ENCODE peak calls at places on chromosome 5, in five cellular contexts. One of them, this sample, is unnamed.

GRCh38 chr5:122507045-122507444 is 195.0 kb downstream of the SNCAIP start:
- DNase-seq in cardiac fibroblast: no peak
- DNase-seq in fibroblast of the conjunctiva: no peak
- DNase-seq in stimulated activated CD8-positive, alpha-beta memory T cell treated with anti-CD3 and anti-CD28 coated beads, Interleukin-15, amount 100 ng/mL, for 24 hours: no peak
- DNase-seq in GM12891: no peak
- DNase-seq in this sample: no peak

GRCh38 chr5:168315991-168316578 is 24.6 kb downstream of the WWC1 start:
- DNase-seq in stimulated activated CD8-positive, alpha-beta memory T cell treated with anti-CD3 and anti-CD28 coated beads, Interleukin-15, amount 100 ng/mL, for 24 hours: no peak
- DNase-seq in GM12891: no peak
- DNase-seq in fibroblast of the conjunctiva: no peak
- DNase-seq in cardiac fibroblast: no peak
- DNase-seq in this sample: no peak

GRCh38 chr5:97071101-97071500 is 71.3 kb downstream of the LIX1 start:
- DNase-seq in GM12891: no peak
- DNase-seq in stimulated activated CD8-positive, alpha-beta memory T cell treated with anti-CD3 and anti-CD28 coated beads, Interleukin-15, amount 100 ng/mL, for 24 hours: no peak
- DNase-seq in cardiac fibroblast: peak
- DNase-seq in fibroblast of the conjunctiva: no peak
- DNase-seq in this sample: peak

GRCh38 chr5:31197183-31197582 is 3.7 kb downstream of the CDH6 start:
- DNase-seq in cardiac fibroblast: peak
- DNase-seq in GM12891: no peak
- DNase-seq in fibroblast of the conjunctiva: no peak
- DNase-seq in stimulated activated CD8-positive, alpha-beta memory T cell treated with anti-CD3 and anti-CD28 coated beads, Interleukin-15, amount 100 ng/mL, for 24 hours: no peak
- DNase-seq in this sample: no peak

GRCh38 chr5:127216906-127217675 is 73.5 kb upstream of the MEGF10 start:
- DNase-seq in cardiac fibroblast: no peak
- DNase-seq in GM12891: no peak
- DNase-seq in fibroblast of the conjunctiva: no peak
- DNase-seq in stimulated activated CD8-positive, alpha-beta memory T cell treated with anti-CD3 and anti-CD28 coated beads, Interleukin-15, amount 100 ng/mL, for 24 hours: no peak
- DNase-seq in this sample: no peak

GRCh38 chr5:59218424-59219045 is 635.7 kb downstream of the RAB3C start:
- DNase-seq in cardiac fibroblast: peak
- DNase-seq in fibroblast of the conjunctiva: no peak
- DNase-seq in GM12891: no peak
- DNase-seq in stimulated activated CD8-positive, alpha-beta memory T cell treated with anti-CD3 and anti-CD28 coated beads, Interleukin-15, amount 100 ng/mL, for 24 hours: no peak
- DNase-seq in this sample: no peak

GRCh38 chr5:71887680-71888079 is 168.6 kb downstream of the CARTPT start:
- DNase-seq in fibroblast of the conjunctiva: peak
- DNase-seq in cardiac fibroblast: peak
- DNase-seq in GM12891: peak
- DNase-seq in stimulated activated CD8-positive, alpha-beta memory T cell treated with anti-CD3 and anti-CD28 coated beads, Interleukin-15, amount 100 ng/mL, for 24 hours: no peak
- DNase-seq in this sample: peak

GRCh38 chr5:16936150-16937022 is at the start of gene MYO10:
- DNase-seq in fibroblast of the conjunctiva: peak
- DNase-seq in stimulated activated CD8-positive, alpha-beta memory T cell treated with anti-CD3 and anti-CD28 coated beads, Interleukin-15, amount 100 ng/mL, for 24 hours: peak
- DNase-seq in cardiac fibroblast: peak
- DNase-seq in GM12891: peak
- DNase-seq in this sample: no peak

GRCh38 chr5:54644226-54644625 is 126.7 kb downstream of the SNX18 start:
- DNase-seq in GM12891: no peak
- DNase-seq in stimulated activated CD8-positive, alpha-beta memory T cell treated with anti-CD3 and anti-CD28 coated beads, Interleukin-15, amount 100 ng/mL, for 24 hours: no peak
- DNase-seq in cardiac fibroblast: peak
- DNase-seq in fibroblast of the conjunctiva: no peak
- DNase-seq in this sample: peak

GRCh38 chr5:959581-960531 is 48.7 kb upstream of the NKD2 start:
- DNase-seq in stimulated activated CD8-positive, alpha-beta memory T cell treated with anti-CD3 and anti-CD28 coated beads, Interleukin-15, amount 100 ng/mL, for 24 hours: no peak
- DNase-seq in GM12891: no peak
- DNase-seq in fibroblast of the conjunctiva: no peak
- DNase-seq in cardiac fibroblast: no peak
- DNase-seq in this sample: no peak

GRCh38 chr5:93313672-93314071 is 267.3 kb downstream of the NR2F1-AS1 start:
- DNase-seq in fibroblast of the conjunctiva: no peak
- DNase-seq in cardiac fibroblast: no peak
- DNase-seq in GM12891: no peak
- DNase-seq in stimulated activated CD8-positive, alpha-beta memory T cell treated with anti-CD3 and anti-CD28 coated beads, Interleukin-15, amount 100 ng/mL, for 24 hours: no peak
- DNase-seq in this sample: no peak

GRCh38 chr5:76958976-76959767 is 6.3 kb downstream of the CRHBP start:
- DNase-seq in GM12891: no peak
- DNase-seq in fibroblast of the conjunctiva: peak
- DNase-seq in cardiac fibroblast: peak
- DNase-seq in stimulated activated CD8-positive, alpha-beta memory T cell treated with anti-CD3 and anti-CD28 coated beads, Interleukin-15, amount 100 ng/mL, for 24 hours: no peak
- DNase-seq in this sample: no peak

GRCh38 chr5:134515801-134516200 is 9.7 kb upstream of the JADE2 start:
- DNase-seq in fibroblast of the conjunctiva: no peak
- DNase-seq in stimulated activated CD8-positive, alpha-beta memory T cell treated with anti-CD3 and anti-CD28 coated beads, Interleukin-15, amount 100 ng/mL, for 24 hours: no peak
- DNase-seq in cardiac fibroblast: no peak
- DNase-seq in GM12891: no peak
- DNase-seq in this sample: no peak

GRCh38 chr5:16134204-16134603 is 45.4 kb downstream of the MARCHF11 start:
- DNase-seq in GM12891: no peak
- DNase-seq in stimulated activated CD8-positive, alpha-beta memory T cell treated with anti-CD3 and anti-CD28 coated beads, Interleukin-15, amount 100 ng/mL, for 24 hours: no peak
- DNase-seq in fibroblast of the conjunctiva: no peak
- DNase-seq in cardiac fibroblast: no peak
- DNase-seq in this sample: no peak

GRCh38 chr5:146967646-146968045 is 89.1 kb upstream of the PPP2R2B start:
- DNase-seq in GM12891: no peak
- DNase-seq in cardiac fibroblast: no peak
- DNase-seq in stimulated activated CD8-positive, alpha-beta memory T cell treated with anti-CD3 and anti-CD28 coated beads, Interleukin-15, amount 100 ng/mL, for 24 hours: no peak
- DNase-seq in fibroblast of the conjunctiva: no peak
- DNase-seq in this sample: no peak

GRCh38 chr5:79837707-79838620 is 148.3 kb downstream of the CMYA5 start:
- DNase-seq in GM12891: no peak
- DNase-seq in stimulated activated CD8-positive, alpha-beta memory T cell treated with anti-CD3 and anti-CD28 coated beads, Interleukin-15, amount 100 ng/mL, for 24 hours: no peak
- DNase-seq in cardiac fibroblast: no peak
- DNase-seq in fibroblast of the conjunctiva: no peak
- DNase-seq in this sample: no peak